ENCODE peak calls at places on chromosomes 5 and 9, in six cellular contexts. M, I, L, E, U and G are unnamed samples.

GRCh38 chr5:137564475-137564961 is 65.4 kb upstream of the SPOCK1 start:
- DNase-seq in I (no peak), M (no peak), U (no peak), E (no peak), L (no peak), G (no peak)

GRCh38 chr9:72292184-72292787 is 72.7 kb downstream of the ZFAND5 start:
- DNase-seq in E (peak; percentile 24), I (no peak), M (no peak), L (peak; percentile 25), U (no peak), G (peak; percentile 49)

GRCh38 chr9:125484632-125485282 is 222.3 kb downstream of the MAPKAP1 start:
- DNase-seq in U (no peak), M (no peak), L (no peak), I (no peak), E (no peak), G (no peak)

GRCh38 chr9:2465921-2466460 is 155.6 kb upstream of the VLDLR start:
- DNase-seq in M (no peak), U (peak; percentile 84), I (no peak), E (no peak), L (no peak), G (peak; percentile 44)

GRCh38 chr5:7850533-7851239 is at the start of gene CFAP90:
- DNase-seq in M (no peak), L (peak; percentile 36), U (no peak), I (peak; percentile 68), E (peak; percentile 32), G (no peak)

GRCh38 chr5:87418506-87418905 is 5.8 kb upstream of the CCNH start:
- DNase-seq in M (no peak), U (no peak), I (no peak), L (no peak), E (no peak), G (no peak)

GRCh38 chr9:17004500-17004899 is 130.3 kb upstream of the CNTLN start:
- DNase-seq in U (no peak), E (no peak), I (no peak), M (no peak), L (no peak), G (no peak)

GRCh38 chr9:70113403-70114022 is 69.9 kb downstream of the MAMDC2 start:
- DNase-seq in I (peak; percentile 43), L (peak; percentile 8), M (no peak), U (no peak), E (no peak), G (peak; percentile 34)

GRCh38 chr5:77483662-77484061 is 8.5 kb downstream of the WDR41 start:
- DNase-seq in L (no peak), U (no peak), M (no peak), I (no peak), E (no peak), G (no peak)

GRCh38 chr5:172558076-172558990 is 82.7 kb upstream of the NEURL1B start:
- DNase-seq in I (no peak), E (no peak), U (no peak), M (no peak), L (no peak), G (no peak)

GRCh38 chr5:110333384-110333783 is 393.1 kb downstream of the TMEM232 start:
- DNase-seq in E (no peak), U (no peak), M (no peak), L (no peak), I (peak; percentile 18), G (no peak)

GRCh38 chr5:72463499-72464052 is 43.6 kb downstream of the ZNF366 start:
- DNase-seq in L (no peak), E (no peak), U (no peak), I (no peak), M (no peak), G (no peak)

GRCh38 chr9:134995792-134996120 is 78.0 kb upstream of the FCN1 start:
- DNase-seq in L (no peak), I (no peak), U (no peak), M (no peak), E (no peak), G (no peak)

GRCh38 chr9:136031741-136032638 is 63.1 kb downstream of the NACC2 start:
- DNase-seq in I (no peak), M (no peak), E (no peak), U (no peak), L (no peak), G (no peak)

GRCh38 chr5:89336111-89336510 is 453.1 kb upstream of the MEF2C start:
- DNase-seq in L (no peak), I (no peak), U (no peak), M (no peak), E (no peak), G (no peak)

GRCh38 chr5:14745753-14746152 is 81.2 kb downstream of the OTULIN start:
- DNase-seq in L (no peak), M (no peak), U (no peak), I (no peak), E (no peak), G (no peak)

GRCh38 chr9:129875687-129876395 is 40.6 kb downstream of the USP20 start:
- DNase-seq in M (no peak), L (no peak), I (no peak), U (no peak), E (no peak), G (no peak)

GRCh38 chr5:141772281-141772680 is 90.3 kb upstream of the ARAP3 start:
- DNase-seq in L (no peak), E (no peak), U (no peak), M (no peak), I (no peak), G (no peak)

GRCh38 chr5:172701336-172702061 is 60.4 kb downstream of the NEURL1B start:
- DNase-seq in L (no peak), I (no peak), M (no peak), E (no peak), U (no peak), G (no peak)

GRCh38 chr5:110852053-110852452 is 113.2 kb downstream of the SLC25A46 start:
- DNase-seq in M (no peak), I (no peak), E (no peak), L (no peak), U (peak; percentile 36), G (no peak)

GRCh38 chr5:8813180-8813579 is 732.7 kb downstream of the SEMA5A start:
- DNase-seq in I (no peak), L (no peak), M (no peak), E (no peak), U (no peak), G (no peak)

GRCh38 chr5:129440424-129440823 is 19.7 kb upstream of the ADAMTS19 start:
- DNase-seq in I (no peak), M (no peak), U (no peak), E (no peak), L (no peak), G (no peak)

GRCh38 chr5:78547731-78548189 is 100.8 kb downstream of the LHFPL2 start:
- DNase-seq in E (no peak), I (no peak), U (no peak), L (no peak), M (no peak), G (no peak)

GRCh38 chr9:134139081-134139480 is 3.2 kb downstream of the WDR5 start:
- DNase-seq in M (no peak), L (no peak), E (no peak), I (no peak), U (no peak), G (no peak)

GRCh38 chr9:135794057-135794335 is 92.0 kb downstream of the KCNT1 start:
- DNase-seq in M (no peak), E (no peak), I (no peak), L (no peak), U (no peak), G (no peak)

GRCh38 chr5:19771174-19771835 is 216.7 kb downstream of the CDH18 start:
- DNase-seq in U (no peak), L (no peak), E (no peak), I (no peak), M (no peak), G (no peak)

GRCh38 chr9:7489018-7489417 is 310.6 kb downstream of the DMAC1 start:
- DNase-seq in E (no peak), U (no peak), L (no peak), I (no peak), M (no peak), G (no peak)

GRCh38 chr5:91221917-91222316 is 161.2 kb downstream of the ARRDC3 start:
- DNase-seq in M (no peak), L (no peak), E (no peak), I (no peak), U (no peak), G (no peak)

GRCh38 chr5:142929602-142930001 is 159.4 kb downstream of the ARHGAP26 start:
- DNase-seq in E (no peak), I (no peak), U (no peak), M (no peak), L (no peak), G (no peak)

GRCh38 chr9:72997387-72997995 is 44.6 kb upstream of the ALDH1A1 start:
- DNase-seq in L (no peak), M (no peak), U (no peak), E (no peak), I (no peak), G (no peak)

GRCh38 chr5:56813302-56813701 is 2.0 kb upstream of the MAP3K1 start:
- DNase-seq in I (no peak), M (no peak), E (no peak), U (no peak), L (no peak), G (no peak)

GRCh38 chr5:75616961-75617660 is 5.9 kb downstream of the ANKDD1B start:
- DNase-seq in I (no peak), E (no peak), M (no peak), U (no peak), L (no peak), G (no peak)